ENCODE peak calls at places on chromosomes 6 and 20, in ten cellular contexts. Q is CD8-positive, alpha-beta T cell; R is mucosa of descending colon; P is CD14-positive monocyte; M is K562; L is fibroblast of lung; J is nephron progenitor cell; N is AG10803; X is left ventricle myocardium inferior; B is prostate gland. F is an unnamed sample.
A peak's percentile ranks its signal among the peaks of the same experiment; 100 is the strongest.

GRCh38 chr6:75882734-75883133 is 133.7 kb downstream of the MYO6 start:
- DNase-seq in Q (no peak), R (no peak), P (no peak), M (no peak), L (peak; percentile 87), J (no peak), N (peak; percentile 40), X (no peak), B (no peak), F (no peak)

GRCh38 chr20:53901064-53901463 is 169.3 kb downstream of the BCAS1 start:
- DNase-seq in Q (no peak), R (no peak), P (no peak), M (no peak), L (no peak), J (no peak), N (peak; percentile 87), X (no peak), B (no peak), F (no peak)

GRCh38 chr20:56511926-56512325 is 12.6 kb upstream of the FAM209A start:
- DNase-seq in Q (no peak), R (no peak), P (no peak), M (no peak), L (no peak), J (no peak), N (no peak), X (no peak), B (no peak), F (no peak)

GRCh38 chr6:56804996-56805395 is 149.9 kb upstream of the BEND6 start:
- DNase-seq in Q (no peak), R (no peak), P (no peak), M (no peak), L (peak; percentile 55), J (no peak), N (peak; percentile 64), X (no peak), B (no peak), F (no peak)

GRCh38 chr6:117449549-117450439 is 24.1 kb upstream of the ROS1 start:
- DNase-seq in Q (peak; percentile 67), R (no peak), P (no peak), M (peak; percentile 70), L (peak; percentile 88), J (peak; percentile 61), N (peak; percentile 81), X (no peak), B (peak; percentile 31), F (peak; percentile 25)

GRCh38 chr6:157841211-157841840 is 18.3 kb downstream of the SNX9 start:
- DNase-seq in Q (no peak), R (no peak), P (no peak), M (peak; percentile 91), L (no peak), J (no peak), N (no peak), X (no peak), B (no peak), F (no peak)

GRCh38 chr6:134425521-134426316 is 107.8 kb upstream of the SGK1 start:
- DNase-seq in Q (no peak), R (no peak), P (no peak), M (no peak), L (no peak), J (no peak), N (no peak), X (no peak), B (no peak), F (no peak)

GRCh38 chr6:167965602-167966539 is 31.6 kb upstream of the KIF25 start:
- DNase-seq in Q (no peak), R (peak; percentile 58), P (no peak), M (no peak), L (no peak), J (no peak), N (no peak), X (no peak), B (no peak), F (no peak)

GRCh38 chr20:19699132-19699971 is 58.7 kb upstream of the RIN2 start:
- DNase-seq in Q (no peak), R (no peak), P (no peak), M (no peak), L (peak; percentile 42), J (no peak), N (peak; percentile 77), X (no peak), B (no peak), F (no peak)

GRCh38 chr6:87702589-87702945 is 534 bp upstream of the AKIRIN2 start:
- DNase-seq in Q (no peak), R (no peak), P (no peak), M (peak; percentile 45), L (no peak), J (no peak), N (peak; percentile 59), X (no peak), B (no peak), F (no peak)

GRCh38 chr20:52049001-52049731 is 142.4 kb downstream of the ZFP64 start:
- DNase-seq in Q (no peak), R (no peak), P (no peak), M (no peak), L (peak; percentile 33), J (peak; percentile 15), N (peak; percentile 67), X (no peak), B (no peak), F (no peak)

GRCh38 chr6:156182356-156182755 is 594.8 kb upstream of the ARID1B start:
- DNase-seq in Q (no peak), R (no peak), P (no peak), M (no peak), L (no peak), J (no peak), N (no peak), X (no peak), B (no peak), F (no peak)

GRCh38 chr6:29708432-29709177 is 14.6 kb upstream of the HLA-F start:
- DNase-seq in Q (peak; percentile 89), R (no peak), P (no peak), M (no peak), L (no peak), J (no peak), N (no peak), X (no peak), B (no peak), F (no peak)

GRCh38 chr6:137443901-137444300 is 50.3 kb downstream of the OLIG3 start:
- DNase-seq in Q (no peak), R (no peak), P (no peak), M (no peak), L (no peak), J (no peak), N (no peak), X (no peak), B (no peak), F (no peak)

GRCh38 chr6:68226460-68226859 is 408.6 kb upstream of the ADGRB3 start:
- DNase-seq in Q (no peak), R (no peak), P (no peak), M (peak; percentile 68), L (peak; percentile 17), J (no peak), N (no peak), X (no peak), B (no peak), F (no peak)

GRCh38 chr6:1817033-1817761 is 207.5 kb downstream of the FOXC1 start:
- DNase-seq in Q (no peak), R (no peak), P (no peak), M (no peak), L (peak; percentile 50), J (no peak), N (peak; percentile 59), X (no peak), B (no peak), F (no peak)

DNA sequence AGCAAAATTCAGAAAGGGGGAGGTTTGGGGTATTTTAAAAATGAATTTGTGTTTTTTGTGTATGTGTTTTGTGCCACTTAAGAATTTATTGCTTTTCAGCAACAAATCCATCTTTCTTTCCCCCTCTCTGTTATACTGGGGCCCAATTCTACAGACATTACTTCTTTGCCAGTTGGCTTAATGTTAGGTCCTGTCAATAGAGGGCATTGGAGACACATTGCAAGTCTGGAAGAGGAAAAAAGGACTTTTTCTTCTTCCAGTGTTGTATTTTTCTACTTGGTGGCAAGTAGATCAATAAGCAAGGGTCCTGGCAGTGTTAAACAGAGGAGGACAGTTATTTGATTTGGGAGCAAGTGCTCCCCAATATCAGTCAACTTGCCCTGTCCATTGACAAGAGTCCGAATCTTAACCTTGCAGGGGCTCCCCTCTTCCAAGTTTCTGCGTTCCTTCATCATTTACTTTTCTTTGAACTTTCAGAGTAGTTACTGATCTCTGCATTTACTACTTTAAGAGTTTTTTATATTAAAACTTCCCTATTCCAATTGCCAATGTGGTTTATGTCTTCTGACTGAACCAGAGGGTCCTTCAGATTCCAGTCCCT is 23.4 kb downstream of the SCML4 start:
- DNase-seq in Q (no peak), R (no peak), P (no peak), M (no peak), L (peak; percentile 11), J (no peak), N (no peak), X (no peak), B (no peak), F (no peak)
- TF ChIP-seq CTCF in Q (peak; percentile 40), R (no peak), P (no peak), M (no peak), L (peak; percentile 10), J (no peak), N (peak; percentile 18), X (no peak), B (no peak), F (no peak)

GRCh38 chr20:22623211-22623610 is 38.8 kb upstream of the FOXA2 start:
- DNase-seq in Q (no peak), R (no peak), P (no peak), M (no peak), L (no peak), J (no peak), N (no peak), X (no peak), B (no peak), F (no peak)
- TF ChIP-seq CTCF in Q (no peak), R (no peak), P (no peak), M (no peak), L (no peak), J (no peak), N (no peak), X (no peak), B (no peak), F (no peak)

DNA sequence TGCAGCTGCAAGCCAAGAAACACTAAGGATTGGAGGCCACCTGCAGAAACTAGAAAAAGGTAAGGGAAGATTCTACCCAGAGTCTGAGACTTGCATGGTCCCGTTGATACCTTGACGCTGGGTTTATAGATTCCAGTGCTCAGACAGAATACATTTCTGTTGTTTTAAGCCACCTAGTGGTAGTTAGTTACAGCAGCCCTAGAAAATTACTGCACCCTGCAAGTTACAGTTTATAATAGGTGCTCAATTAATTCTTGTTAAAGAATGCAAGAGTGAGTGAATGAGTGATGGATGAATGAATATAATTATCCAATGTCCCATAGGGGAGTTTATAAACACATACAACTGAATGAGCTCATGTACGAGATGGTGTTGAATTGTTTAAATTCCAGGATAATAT is 453.1 kb upstream of the SLC35B3 start:
- DNase-seq in Q (no peak), R (no peak), P (no peak), M (peak; percentile 1), L (no peak), J (no peak), N (no peak), X (no peak), B (no peak), F (no peak)
- TF ChIP-seq CTCF in Q (no peak), R (no peak), P (peak; percentile 72), M (peak; percentile 28), L (no peak), J (peak; percentile 10), N (peak; percentile 6), X (peak; percentile 28), B (no peak), F (peak; percentile 27)

DNA sequence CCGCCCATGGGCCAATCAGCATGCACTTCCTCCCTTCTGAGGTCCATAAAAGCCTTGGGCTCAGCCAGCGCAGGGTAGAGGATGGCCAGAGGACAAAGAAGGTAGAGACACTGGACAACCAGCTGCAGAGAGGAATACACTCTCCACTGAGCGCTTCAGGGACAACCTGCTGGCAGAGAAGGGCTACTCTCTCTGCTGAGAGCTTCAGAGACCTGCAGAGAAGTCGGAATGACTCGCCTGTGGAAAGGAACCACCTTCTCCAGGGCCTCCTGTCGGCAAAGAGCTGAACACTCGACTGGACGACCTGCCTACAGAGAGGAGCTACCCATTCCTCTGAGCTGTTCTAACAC is 31.4 kb upstream of the SLA2 start:
- DNase-seq in Q (no peak), R (no peak), P (no peak), M (no peak), L (no peak), J (no peak), N (no peak), X (no peak), B (no peak), F (no peak)
- TF ChIP-seq CTCF in Q (no peak), R (no peak), P (no peak), M (no peak), L (no peak), J (no peak), N (no peak), X (no peak), B (no peak), F (no peak)

F was measured in mesothelial cell of epicardium.